ENCODE peak calls at places on chromosomes 13 and 19, in ten cellular contexts. O is Calu3, D is HepG2, B is AG09309, K is neural crest cell, J is thoracic aorta, H is uterus, Y is PC-3, U is fibroblast of villous mesenchyme, I is mucosa of descending colon. Z is an unnamed sample.

GRCh38 chr13:50227356-50227755 is 212.1 kb downstream of the KCNRG start:
- DNase-seq in O (no peak), D (no peak), B (no peak), K (no peak), J (no peak), H (no peak), Y (no peak), U (no peak), I (no peak), Z (no peak)

GRCh38 chr13:65264066-65264465 is 1966.1 kb downstream of the PCDH9 start:
- DNase-seq in O (no peak), D (no peak), B (no peak), K (no peak), J (no peak), H (no peak), Y (no peak), U (no peak), I (no peak), Z (no peak)

GRCh38 chr13:30585748-30586262 is 31.9 kb upstream of the USPL1 start:
- DNase-seq in O (no peak), D (no peak), B (peak; percentile 18), K (no peak), J (no peak), H (no peak), Y (peak; percentile 89), U (peak; percentile 83), I (no peak), Z (peak; percentile 34)

GRCh38 chr13:113637262-113638160 is 20.5 kb downstream of the ATP4B start:
- DNase-seq in O (no peak), D (no peak), B (no peak), K (no peak), J (no peak), H (peak; percentile 8), Y (no peak), U (no peak), I (no peak), Z (no peak)

GRCh38 chr13:109150691-109151090 is 521.3 kb downstream of the MYO16 start:
- DNase-seq in O (no peak), D (no peak), B (no peak), K (no peak), J (no peak), H (no peak), Y (no peak), U (no peak), I (no peak), Z (no peak)

GRCh38 chr19:2477141-2477710 is 1.3 kb downstream of the GADD45B start:
- DNase-seq in O (peak; percentile 48), D (no peak), B (no peak), K (no peak), J (no peak), H (peak; percentile 39), Y (peak; percentile 50), U (peak; percentile 39), I (peak; percentile 66), Z (peak; percentile 74)

GRCh38 chr13:37505531-37505930 is 93.0 kb downstream of the POSTN start:
- DNase-seq in O (no peak), D (no peak), B (no peak), K (no peak), J (no peak), H (no peak), Y (no peak), U (no peak), I (no peak), Z (no peak)

GRCh38 chr13:110583178-110583865 is 21.8 kb upstream of the RAB20 start:
- DNase-seq in O (no peak), D (no peak), B (no peak), K (no peak), J (no peak), H (no peak), Y (no peak), U (no peak), I (no peak), Z (no peak)

GRCh38 chr19:41420101-41420880 is 6.9 kb downstream of the B3GNT8 start:
- DNase-seq in O (no peak), D (no peak), B (no peak), K (no peak), J (no peak), H (no peak), Y (no peak), U (no peak), I (no peak), Z (no peak)

GRCh38 chr19:917323-918151 is at the start of gene KISS1R:
- DNase-seq in O (peak; percentile 40), D (peak; percentile 71), B (no peak), K (peak; percentile 55), J (no peak), H (no peak), Y (peak; percentile 23), U (no peak), I (peak; percentile 45), Z (peak; percentile 47)

GRCh38 chr19:33547676-33548075 is 26.1 kb upstream of the PEPD start:
- DNase-seq in O (no peak), D (no peak), B (no peak), K (no peak), J (no peak), H (no peak), Y (no peak), U (no peak), I (no peak), Z (no peak)

GRCh38 chr13:45876781-45877180 is 25.2 kb upstream of the SIAH3 start:
- DNase-seq in O (no peak), D (no peak), B (no peak), K (no peak), J (no peak), H (no peak), Y (no peak), U (no peak), I (no peak), Z (no peak)

GRCh38 chr13:45878966-45879365 is 27.4 kb upstream of the SIAH3 start:
- DNase-seq in O (no peak), D (no peak), B (no peak), K (no peak), J (no peak), H (no peak), Y (no peak), U (no peak), I (no peak), Z (no peak)

GRCh38 chr13:45880242-45880641 is 28.7 kb upstream of the SIAH3 start:
- DNase-seq in O (no peak), D (no peak), B (no peak), K (no peak), J (no peak), H (no peak), Y (no peak), U (no peak), I (no peak), Z (no peak)

GRCh38 chr13:45882626-45883025 is 31.1 kb upstream of the SIAH3 start:
- DNase-seq in O (no peak), D (no peak), B (no peak), K (no peak), J (no peak), H (no peak), Y (no peak), U (no peak), I (no peak), Z (no peak)

GRCh38 chr13:45879666-45880065 is 28.1 kb upstream of the SIAH3 start:
- DNase-seq in O (peak; percentile 43), D (peak; percentile 39), B (no peak), K (no peak), J (no peak), H (peak; percentile 28), Y (peak; percentile 41), U (no peak), I (peak; percentile 32), Z (no peak)
- TF ChIP-seq CTCF in O (peak; percentile 12), D (peak; percentile 59), B (no peak), K (peak; percentile 53), J (no peak), H (no peak), Y (peak; percentile 53), U (no peak), I (no peak), Z (no peak)

DNA sequence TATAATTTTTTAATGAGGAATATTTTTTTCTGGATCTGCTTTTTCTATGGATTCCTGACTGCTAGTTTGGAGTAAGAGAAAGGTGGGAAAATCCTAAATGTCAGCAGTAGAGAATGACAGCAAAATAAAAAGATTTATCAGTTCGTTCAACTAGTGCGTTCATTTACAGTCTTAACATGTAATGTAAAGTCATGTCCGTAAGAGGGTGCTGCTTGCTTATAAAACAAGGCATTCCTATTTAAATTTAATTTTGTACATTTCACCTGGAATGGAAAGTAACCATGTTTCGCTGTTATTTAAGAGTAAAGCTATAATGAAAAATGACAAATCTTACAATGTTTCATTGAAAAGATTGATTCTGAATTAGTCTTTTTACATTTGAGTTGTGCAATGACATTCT is 76.6 kb downstream of the ZMYM2 start:
- DNase-seq in O (no peak), D (no peak), B (no peak), K (no peak), J (no peak), H (no peak), Y (peak; percentile 37), U (peak; percentile 11), I (no peak), Z (no peak)
- TF ChIP-seq CTCF in O (no peak), D (peak; percentile 22), B (no peak), K (peak; percentile 23), J (no peak), H (no peak), Y (peak; percentile 62), U (peak; percentile 30), I (no peak), Z (no peak)

DNA sequence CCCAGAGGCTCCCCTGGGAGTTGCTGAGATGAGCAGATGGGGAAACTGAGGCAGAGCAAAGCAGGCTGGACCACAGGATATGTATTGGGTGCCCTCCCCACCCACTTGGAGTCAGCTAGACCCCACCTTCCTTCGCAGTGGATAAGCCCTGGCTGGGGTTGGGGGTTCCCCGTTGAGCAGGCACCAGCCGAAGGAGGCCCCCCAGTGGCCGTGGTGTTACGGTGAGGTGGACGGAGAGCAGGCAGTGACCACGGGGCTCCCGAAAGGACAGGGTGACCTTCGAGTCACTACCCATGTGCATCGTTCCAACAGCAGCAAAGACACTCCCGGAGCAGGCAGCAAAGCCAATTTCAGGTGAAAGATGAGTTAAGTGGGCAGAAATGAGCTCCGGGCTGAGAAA is 62.4 kb upstream of the ADGRE5 start:
- DNase-seq in O (peak; percentile 23), D (no peak), B (no peak), K (peak; percentile 16), J (no peak), H (no peak), Y (no peak), U (no peak), I (peak; percentile 24), Z (no peak)
- TF ChIP-seq CTCF in O (no peak), D (peak; percentile 69), B (peak; percentile 33), K (no peak), J (no peak), H (peak; percentile 5), Y (peak; percentile 54), U (peak; percentile 44), I (no peak), Z (peak; percentile 16)

DNA sequence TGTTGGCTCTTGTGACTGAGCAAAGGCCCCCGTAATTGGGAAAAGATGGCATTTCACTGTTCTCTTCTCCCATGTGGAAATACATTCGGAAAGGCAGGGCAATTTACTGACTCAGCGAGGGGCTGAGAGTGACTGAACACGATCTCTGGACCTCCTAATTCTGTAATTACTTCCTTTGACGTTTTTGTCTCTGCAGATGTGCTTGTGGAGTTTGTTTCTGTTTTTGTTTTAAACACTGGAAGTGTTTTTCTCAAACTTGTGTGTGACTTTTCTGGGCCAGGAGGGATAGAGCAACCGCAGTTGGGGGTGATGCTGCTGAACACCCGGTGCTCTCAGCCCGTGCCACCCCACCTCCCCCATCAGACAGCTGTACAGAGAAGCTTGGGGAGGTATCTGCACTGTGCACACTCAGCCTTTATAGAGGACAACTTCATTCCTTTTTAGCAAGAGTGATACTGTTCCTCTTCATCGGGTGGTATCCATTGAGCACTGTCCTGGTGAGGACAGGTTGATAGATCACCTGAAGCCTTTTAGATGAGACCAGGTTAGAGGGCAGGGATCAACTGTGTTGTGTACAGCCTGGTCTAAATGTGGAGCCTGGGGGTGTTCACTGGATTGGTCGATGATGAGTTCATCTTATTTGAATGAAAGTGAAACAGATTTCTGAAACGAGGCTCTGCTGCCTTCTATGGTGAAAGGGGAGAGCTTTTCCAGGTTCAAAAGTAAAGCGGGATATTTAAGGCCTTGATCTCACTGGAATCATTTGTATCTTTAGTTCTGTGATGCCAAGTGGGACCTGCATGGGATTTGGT is 117.4 kb downstream of the ESD start:
- DNase-seq in O (no peak), D (peak; percentile 9), B (no peak), K (no peak), J (no peak), H (peak; percentile 72), Y (no peak), U (peak; percentile 88), I (no peak), Z (peak; percentile 89)
- TF ChIP-seq CTCF in O (no peak), D (no peak), B (peak; percentile 36), K (no peak), J (no peak), H (no peak), Y (no peak), U (no peak), I (no peak), Z (no peak)

Z was measured in foreskin fibroblast.